ENCODE peak calls at places on chromosome 5, in ten cellular contexts. H is breast epithelium, J is lower leg skin, B is Peyer's patch, F is transverse colon, I is IMR-90, Y is HCT116, Z is heart left ventricle, C is endothelial cell of umbilical vein, D is A549. S is an unnamed sample.
A peak's percentile ranks its signal among the peaks of the same experiment; 100 is the strongest.

GRCh38 chr5:15009420-15009819 is 137.8 kb upstream of the ANKH start:
- DNase-seq in J (no peak), H (no peak), D (peak; percentile 60), C (peak; percentile 96), Y (peak; percentile 51), I (peak; percentile 69), B (no peak), F (no peak), Z (no peak), S (peak; percentile 58)

GRCh38 chr5:68932830-68933434 is 160.9 kb upstream of the SLC30A5 start:
- DNase-seq in Y (peak; percentile 7), F (no peak), B (no peak), C (no peak), H (no peak), Z (no peak), J (no peak), D (no peak), I (no peak), S (no peak)

GRCh38 chr5:5767286-5767928 is 344.9 kb downstream of the ICE1 start:
- DNase-seq in Y (no peak), D (no peak), J (no peak), Z (no peak), F (no peak), I (no peak), B (no peak), C (no peak), H (no peak), S (no peak)

GRCh38 chr5:78268361-78268760 is 26.1 kb downstream of the AP3B1 start:
- DNase-seq in Z (no peak), J (no peak), H (no peak), F (no peak), I (no peak), Y (no peak), D (no peak), C (no peak), B (no peak), S (no peak)

GRCh38 chr5:135604046-135604445 is 25.3 kb upstream of the CXCL14 start:
- DNase-seq in Y (no peak), D (no peak), Z (no peak), J (no peak), I (no peak), C (no peak), F (no peak), B (no peak), H (no peak), S (no peak)

GRCh38 chr5:135133698-135134515 is 99.9 kb upstream of the PITX1 start:
- DNase-seq in J (no peak), I (no peak), Y (no peak), D (no peak), Z (no peak), H (no peak), C (no peak), B (no peak), F (peak; percentile 82), S (no peak)

GRCh38 chr5:82403724-82404123 is 125.6 kb upstream of the RPS23 start:
- DNase-seq in F (no peak), B (no peak), Z (no peak), J (no peak), H (no peak), C (no peak), D (no peak), I (no peak), Y (no peak), S (no peak)

GRCh38 chr5:165495829-165496380 is 1990.5 kb downstream of the MAT2B start:
- DNase-seq in Y (no peak), J (no peak), C (no peak), H (no peak), Z (no peak), F (no peak), B (no peak), D (no peak), I (peak; percentile 22), S (no peak)

GRCh38 chr5:147892696-147893296 is 13.5 kb downstream of the C5orf46 start:
- DNase-seq in J (no peak), D (no peak), Z (no peak), B (no peak), I (peak; percentile 1), C (peak; percentile 61), F (peak; percentile 55), H (peak; percentile 61), Y (peak; percentile 16), S (peak; percentile 37)

GRCh38 chr5:173549644-173550043 is 66.8 kb downstream of the BOD1 start:
- DNase-seq in C (no peak), J (no peak), Y (no peak), H (no peak), F (no peak), Z (no peak), D (no peak), B (no peak), I (no peak), S (no peak)

GRCh38 chr5:137822158-137822764 is 45.4 kb upstream of the MYOT start:
- DNase-seq in Z (no peak), Y (peak; percentile 40), D (peak; percentile 69), F (peak; percentile 45), B (no peak), C (peak; percentile 31), I (peak; percentile 18), J (no peak), H (no peak), S (peak; percentile 45)

DNA sequence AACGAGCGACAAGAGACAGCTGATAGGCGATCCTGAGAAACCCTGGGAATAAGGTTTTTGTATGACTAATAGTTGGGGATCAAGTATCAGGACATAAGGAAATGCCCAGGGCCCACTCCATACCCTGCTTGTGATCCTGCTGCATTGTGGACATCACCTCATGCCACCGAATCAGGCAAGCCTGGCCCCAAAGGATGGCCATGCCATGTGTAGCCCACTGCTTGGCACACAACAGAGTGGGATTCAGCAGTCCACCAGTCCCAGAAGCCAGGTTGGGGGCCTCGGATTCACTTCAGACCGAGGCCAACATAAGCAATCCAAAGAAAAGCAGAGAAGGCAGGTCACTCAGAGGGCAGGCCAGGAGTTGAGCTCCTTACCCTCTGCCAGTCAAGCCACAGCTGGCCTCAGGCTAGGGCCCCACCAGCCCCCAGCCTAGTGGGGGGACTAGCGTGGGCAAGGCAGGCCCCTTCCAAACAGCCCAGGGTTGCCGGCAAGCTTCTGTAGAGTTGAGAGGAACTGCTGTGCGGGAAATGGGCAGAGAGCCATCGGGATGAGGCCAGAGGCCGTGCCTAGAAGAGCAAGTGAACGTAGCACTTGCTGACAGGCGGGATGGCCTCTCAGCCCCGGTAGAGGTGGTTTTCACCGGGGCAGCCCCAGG is 5.0 kb downstream of the NOP16 start:
- DNase-seq in I (no peak), B (no peak), C (no peak), D (no peak), Z (no peak), J (no peak), H (no peak), F (no peak), Y (no peak), S (no peak)
- TF ChIP-seq POLR2A in I (no peak), B (no peak), C (no peak), D (no peak), Z (no peak), J (no peak), H (no peak), F (no peak), Y (no peak), S (no peak)

DNA sequence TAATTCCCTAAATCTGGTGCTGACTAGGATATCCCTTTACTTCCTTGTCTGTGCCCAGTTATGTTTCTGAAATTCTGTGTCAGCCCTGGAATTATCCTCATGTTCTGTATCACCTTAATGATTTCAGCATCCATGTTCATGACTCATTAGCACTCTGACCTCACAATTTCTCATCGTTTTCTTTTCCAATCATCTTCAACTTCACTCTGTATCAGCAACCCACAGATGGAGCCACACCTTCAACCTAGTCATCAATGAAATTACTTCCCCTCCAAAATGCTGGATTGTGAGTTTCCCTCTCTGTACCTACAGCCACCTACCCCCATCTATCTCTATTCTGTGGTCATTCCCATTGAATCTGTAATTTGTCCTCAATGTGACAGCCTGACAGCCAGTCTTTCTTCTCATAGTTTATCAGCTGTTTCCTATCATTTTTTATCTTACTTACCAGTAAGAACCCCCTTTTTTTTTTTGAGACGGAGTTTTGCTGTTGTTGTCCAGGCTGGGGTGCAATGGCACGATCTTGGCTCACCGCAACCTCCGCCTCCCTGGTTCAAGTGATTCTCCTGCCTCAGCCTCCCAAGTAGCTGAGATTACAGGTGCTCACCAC is 3.1 kb upstream of the IL6ST start:
- DNase-seq in C (peak; percentile 48), D (no peak), F (no peak), Y (no peak), Z (no peak), J (no peak), I (peak; percentile 87), H (no peak), B (no peak), S (no peak)
- TF ChIP-seq POLR2A in C (no peak), D (no peak), F (no peak), Y (no peak), Z (no peak), J (no peak), I (no peak), H (no peak), B (no peak), S (no peak)

DNA sequence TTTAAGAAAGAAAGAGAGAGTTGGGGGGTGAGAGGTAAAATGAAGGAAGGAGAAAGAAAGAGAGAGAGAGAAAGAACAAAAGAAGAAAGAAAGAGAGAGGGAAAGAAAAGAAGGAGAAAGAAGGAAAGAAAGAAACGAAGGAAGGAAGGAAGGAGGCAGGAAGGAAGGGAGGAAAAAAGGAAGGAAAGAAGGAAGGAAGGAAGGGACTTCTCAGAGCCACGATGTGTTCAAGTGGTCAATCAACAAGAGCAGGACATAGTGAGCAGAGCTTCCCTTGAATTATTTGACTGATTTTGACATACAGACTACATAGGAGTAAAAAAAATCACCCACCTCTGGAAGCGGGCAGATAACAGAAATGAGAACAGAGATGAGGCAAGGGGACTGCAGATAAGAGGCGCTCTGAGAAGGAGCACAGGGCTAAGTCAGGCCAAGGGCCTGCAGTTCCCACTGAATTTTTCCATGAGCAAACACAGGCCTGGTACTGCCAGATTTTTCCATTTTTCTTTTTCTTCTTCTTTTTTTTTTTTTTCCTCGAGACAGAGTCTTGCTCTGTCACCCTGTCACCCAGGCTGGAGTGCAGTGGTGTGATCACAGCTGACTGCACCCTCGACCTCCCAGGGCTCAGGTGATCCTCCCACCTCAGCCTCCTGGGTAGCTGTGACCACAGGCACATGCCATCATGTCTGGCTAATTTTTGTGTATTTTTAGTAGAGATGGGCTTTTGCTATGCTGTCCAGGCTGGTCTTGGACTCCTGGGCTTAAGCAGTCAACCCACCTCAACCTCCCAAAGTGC is 77.7 kb upstream of the IL17B start:
- DNase-seq in J (no peak), H (no peak), B (no peak), F (no peak), C (no peak), Z (no peak), D (no peak), I (no peak), Y (no peak), S (no peak)
- TF ChIP-seq POLR2A in J (no peak), H (no peak), B (no peak), F (no peak), C (no peak), Z (no peak), D (no peak), I (no peak), Y (no peak), S (no peak)

GRCh38 chr5:107504424-107504823 is 166.3 kb downstream of the EFNA5 start:
- DNase-seq in Z (no peak), H (no peak), Y (no peak), F (no peak), I (no peak), J (no peak), D (no peak), B (no peak), C (no peak), S (no peak)
- TF ChIP-seq POLR2A in Z (no peak), H (no peak), Y (no peak), F (no peak), I (no peak), J (no peak), D (no peak), B (no peak), C (no peak), S (no peak)

S was measured in body of pancreas.